ENCODE peak calls at places on chromosomes 6 and 20, in four cellular contexts. D is activated T-helper 1 cell treated with anti-CD3 and anti-CD28 coated beads, Interleukin-12 subunit alpha, Interleukin-12 subunit beta, Interleukin-2, Interleukin-4 antibody, amounts not matched to agents 30 ng/mL and 10 ng/mL and 1 ng/mL, durations not matched to agents 14 hours and 24 hours and 36 hours; F is NCI-H1436; S is iris pigment epithelial cell. E is an unnamed sample.

GRCh38 chr20:32537657-32538525 is 47.2 kb downstream of the NOL4L start:
- DNase-seq in D (no peak), F (no peak), S (no peak), E (no peak)

GRCh38 chr6:136520520-136520919 is 29.7 kb downstream of the MAP7 start:
- DNase-seq in D (no peak), F (no peak), S (no peak), E (no peak)

GRCh38 chr20:49630396-49630951 is 62.5 kb upstream of the PTGIS start:
- DNase-seq in D (no peak), F (no peak), S (no peak), E (no peak)

GRCh38 chr6:16712250-16712930 is 48.9 kb downstream of the ATXN1 start:
- DNase-seq in D (no peak), F (no peak), S (peak), E (no peak)

GRCh38 chr6:53014034-53014433 is 18.9 kb upstream of the GSTA4 start:
- DNase-seq in D (no peak), F (no peak), S (peak), E (no peak)

GRCh38 chr6:121522265-121522664 is 86.8 kb downstream of the GJA1 start:
- DNase-seq in D (no peak), F (no peak), S (peak), E (no peak)

GRCh38 chr6:118641042-118641441 is 10.3 kb downstream of the CEP85L start:
- DNase-seq in D (no peak), F (no peak), S (no peak), E (no peak)

GRCh38 chr6:33207569-33208088 is 671 bp upstream of the RING1 start:
- DNase-seq in D (no peak), F (no peak), S (peak), E (no peak)

GRCh38 chr20:4730782-4731181 is 9.1 kb downstream of the PRND start:
- DNase-seq in D (no peak), F (no peak), S (peak), E (no peak)

GRCh38 chr6:148524509-148524908 is 181.9 kb downstream of the SASH1 start:
- DNase-seq in D (no peak), F (no peak), S (peak), E (no peak)

GRCh38 chr6:6730831-6731230 is 142.3 kb downstream of the LY86 start:
- DNase-seq in D (no peak), F (no peak), S (peak), E (no peak)

GRCh38 chr6:160203522-160203921 is 55.1 kb downstream of the SLC22A2 start:
- DNase-seq in D (no peak), F (no peak), S (no peak), E (no peak)

GRCh38 chr6:70753870-70754269 is 86.2 kb downstream of the SMAP1 start:
- DNase-seq in D (no peak), F (no peak), S (no peak), E (no peak)

E was measured in activated CD4-positive, alpha-beta T cell treated with anti-CD3 and anti-CD28 coated beads, Interleukin-2, amount 10 ng/mL, durations not matched to agents 7 days and 5 days.